ENCODE peak calls at places on chromosome 6, in six cellular contexts. R is suprapubic skin; X is bronchial epithelial cell; V is BJ; O is psoas muscle; N is CD8-positive, alpha-beta T cell. S is an unnamed sample.

GRCh38 chr6:1109134-1109533 is 202.8 kb upstream of the FOXQ1 start:
- DNase-seq in N (no peak), X (no peak), V (no peak), R (no peak), O (no peak), S (no peak)

GRCh38 chr6:3380344-3381232 is 76.3 kb downstream of the SLC22A23 start:
- DNase-seq in R (no peak), V (no peak), O (no peak), X (peak), N (no peak), S (peak)

GRCh38 chr6:105872244-105872643 is 213.9 kb upstream of the PRDM1 start:
- DNase-seq in O (no peak), X (no peak), N (no peak), V (no peak), R (no peak), S (peak)

GRCh38 chr6:150697515-150697914 is 97.8 kb downstream of the PLEKHG1 start:
- DNase-seq in N (no peak), R (no peak), V (no peak), O (peak), X (no peak), S (no peak)

GRCh38 chr6:40398810-40399477 is 188.2 kb downstream of the LRFN2 start:
- DNase-seq in X (no peak), R (no peak), N (no peak), O (no peak), V (no peak), S (no peak)

GRCh38 chr6:108113557-108114519 is 39.3 kb upstream of the OSTM1 start:
- DNase-seq in N (no peak), O (peak), V (no peak), X (peak), R (no peak), S (no peak)

GRCh38 chr6:167858842-167859520 is 32.3 kb downstream of the AFDN start:
- DNase-seq in X (no peak), V (no peak), O (no peak), N (no peak), R (no peak), S (no peak)

GRCh38 chr6:139249387-139249786 is 42.4 kb downstream of the TXLNB start:
- DNase-seq in N (no peak), R (no peak), O (no peak), V (no peak), X (no peak), S (no peak)

GRCh38 chr6:150119256-150119655 is 23.6 kb upstream of the PPP1R14C start:
- DNase-seq in R (no peak), X (no peak), V (no peak), N (no peak), O (no peak), S (no peak)

GRCh38 chr6:142756215-142756630 is 188.8 kb downstream of the HIVEP2 start:
- DNase-seq in R (no peak), V (peak), O (no peak), X (peak), N (no peak), S (no peak)

GRCh38 chr6:77290798-77291197 is 172.5 kb downstream of the HTR1B start:
- DNase-seq in V (no peak), O (no peak), X (peak), R (no peak), N (no peak), S (no peak)

GRCh38 chr6:101489456-101489855 is 95.9 kb downstream of the GRIK2 start:
- DNase-seq in R (no peak), V (no peak), N (no peak), O (no peak), X (no peak), S (no peak)

GRCh38 chr6:70371454-70372105 is 41.7 kb upstream of the FAM135A start:
- DNase-seq in X (peak), O (no peak), V (peak), N (no peak), R (no peak), S (no peak)

GRCh38 chr6:145815875-145816274 is 1.3 kb upstream of the FBXO30 start:
- DNase-seq in V (no peak), N (no peak), O (no peak), X (no peak), R (no peak), S (peak)

GRCh38 chr6:120354452-120355098 is 979.7 kb downstream of the TBC1D32 start:
- DNase-seq in R (no peak), X (peak), N (no peak), V (no peak), O (no peak), S (no peak)

GRCh38 chr6:6724319-6725119 is 136.0 kb downstream of the LY86 start:
- DNase-seq in V (no peak), O (peak), N (peak), R (peak), X (peak), S (peak)

GRCh38 chr6:82178759-82179112 is 68.8 kb downstream of the IBTK start:
- DNase-seq in O (no peak), V (no peak), R (no peak), N (no peak), X (no peak), S (no peak)

GRCh38 chr6:43246301-43247114 is 3.2 kb downstream of the TTBK1 start:
- DNase-seq in O (peak), N (no peak), V (no peak), X (no peak), R (no peak), S (peak)

GRCh38 chr6:81451787-81452186 is 300.7 kb downstream of the TENT5A start:
- DNase-seq in X (peak), O (no peak), V (peak), N (no peak), R (no peak), S (no peak)

GRCh38 chr6:164274510-164274909 is 860.0 kb downstream of the QKI start:
- DNase-seq in O (no peak), V (no peak), N (no peak), X (no peak), R (no peak), S (no peak)

GRCh38 chr6:69719602-69720193 is 77.1 kb downstream of the LMBRD1 start:
- DNase-seq in R (no peak), N (no peak), V (no peak), X (peak), O (no peak), S (no peak)

GRCh38 chr6:167705211-167705750 is 121.4 kb upstream of the AFDN start:
- DNase-seq in X (no peak), O (no peak), N (peak), R (peak), V (no peak), S (no peak)

GRCh38 chr6:37695857-37696219 is 1.8 kb downstream of the MDGA1 start:
- DNase-seq in V (no peak), X (peak), N (no peak), O (no peak), R (no peak), S (peak)

GRCh38 chr6:104995989-104996617 is 39.2 kb downstream of the LIN28B start:
- DNase-seq in X (peak), V (no peak), O (no peak), N (no peak), R (no peak), S (no peak)

GRCh38 chr6:52759085-52759484 is 4.2 kb downstream of the GSTA2 start:
- DNase-seq in R (no peak), N (no peak), X (no peak), O (no peak), V (no peak), S (no peak)

DNA sequence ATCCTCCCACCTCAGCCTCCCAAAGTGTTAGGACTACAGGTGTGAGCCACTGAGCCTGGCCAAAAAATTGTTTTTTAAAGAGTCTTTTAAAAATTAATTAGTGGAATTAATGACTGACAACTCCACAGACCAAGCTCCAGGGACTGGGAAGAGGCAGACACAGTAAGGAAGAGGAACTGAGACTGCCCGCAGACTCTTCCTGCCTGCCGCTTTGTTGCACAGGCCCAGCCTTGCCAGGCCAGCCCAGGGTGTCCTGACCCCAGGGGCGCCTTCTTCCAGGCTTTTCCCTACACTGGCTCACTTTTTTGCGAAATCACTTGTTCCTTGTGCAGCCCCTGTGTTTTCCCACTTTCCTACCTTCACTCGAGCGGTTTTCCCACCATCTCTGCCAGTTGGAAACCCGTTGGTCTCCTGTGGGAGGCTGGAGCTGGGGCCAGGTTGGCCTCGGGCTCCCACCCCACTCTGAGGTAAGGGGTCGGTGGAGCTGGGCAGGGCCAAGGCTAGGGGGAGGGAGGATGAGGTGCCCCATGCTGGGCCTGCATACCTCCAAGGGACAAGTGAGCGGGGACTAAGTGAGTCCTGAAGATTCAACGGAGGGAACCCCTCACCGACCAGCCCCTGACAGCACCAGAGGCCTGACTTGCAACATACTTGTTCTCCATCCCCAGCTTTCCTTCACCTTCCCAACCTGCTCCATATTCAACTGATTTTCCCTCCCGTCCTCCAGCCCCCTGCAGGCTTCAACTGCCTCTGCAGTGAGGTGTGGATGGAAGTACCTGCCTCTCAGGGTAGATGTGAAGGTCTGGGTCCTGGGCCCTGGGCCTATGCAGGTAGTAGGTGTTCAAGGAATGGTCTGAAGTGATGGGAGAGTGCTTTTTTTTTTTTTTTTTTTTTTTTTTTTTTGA is 23.5 kb upstream of the SMIM29 start:
- DNase-seq in X (no peak), R (no peak), N (no peak), V (no peak), O (no peak), S (peak)
- TF ChIP-seq CTCF in X (no peak), R (no peak), N (no peak), V (no peak), O (no peak), S (no peak)

GRCh38 chr6:35669441-35669776 is 19.3 kb downstream of the FKBP5 start:
- DNase-seq in V (no peak), X (peak), N (no peak), O (no peak), R (no peak), S (no peak)

GRCh38 chr6:35665573-35665972 is 23.1 kb downstream of the FKBP5 start:
- DNase-seq in N (no peak), O (no peak), V (no peak), X (no peak), R (no peak), S (no peak)

GRCh38 chr6:35664945-35665344 is 23.8 kb downstream of the FKBP5 start:
- DNase-seq in O (no peak), X (peak), V (no peak), N (no peak), R (no peak), S (no peak)

GRCh38 chr6:35668708-35669440 is 19.8 kb downstream of the FKBP5 start:
- DNase-seq in R (no peak), V (no peak), N (no peak), O (no peak), X (peak), S (no peak)

GRCh38 chr6:35668096-35668495 is 20.6 kb downstream of the FKBP5 start:
- DNase-seq in X (no peak), N (no peak), R (no peak), V (no peak), O (peak), S (no peak)
- H3K4me3 ChIP-seq in X (no peak), N (no peak), R (no peak), V (no peak), O (no peak), S (no peak)

GRCh38 chr6:109791301-109791700 is 100.2 kb downstream of the FIG4 start:
- DNase-seq in O (no peak), V (no peak), X (no peak), R (no peak), N (no peak), S (no peak)
- TF ChIP-seq CTCF in O (no peak), V (no peak), X (no peak), R (no peak), N (no peak), S (no peak)

GRCh38 chr6:45328523-45328922 is 393 bp downstream of the RUNX2 start:
- DNase-seq in R (no peak), V (no peak), N (no peak), X (no peak), O (no peak), S (no peak)
- H3K4me3 ChIP-seq in R (no peak), V (no peak), N (peak), X (no peak), O (no peak), S (peak)